ENCODE peak calls at places on chromosomes 7 and 10, in seven cellular contexts. C is activated T-helper 17 cell treated with anti-CD3 and anti-CD28 coated beads, Interleukin-2, amount 50 U/mL, for 72 hours; X is HCT116; M is Panc1; D is CD8-positive, alpha-beta T cell; G is A549; K is activated CD8-positive, alpha-beta T cell treated with anti-CD3 and anti-CD28 coated beads, Interleukin-2, amount 10 ng/mL, durations not matched to agents 7 days and 5 days. I is an unnamed sample.

GRCh38 chr7:153188630-153189029 is 429.1 kb downstream of the ACTR3B start:
- ATAC-seq in D (no peak), M (no peak), K (no peak), X (no peak), G (no peak), C (no peak), I (no peak)

GRCh38 chr10:67803588-67804394 is 34.2 kb downstream of the DNAJC12 start:
- ATAC-seq in K (no peak), X (no peak), M (no peak), D (no peak), C (peak), G (peak), I (no peak)

GRCh38 chr10:128324058-128324457 is 197.8 kb upstream of the MKI67 start:
- ATAC-seq in C (no peak), D (no peak), K (no peak), G (peak), X (peak), M (peak), I (no peak)

GRCh38 chr10:88974446-88975376 is 15.9 kb upstream of the FAS start:
- ATAC-seq in X (no peak), M (peak), G (peak), C (peak), K (peak), D (peak), I (peak)

GRCh38 chr7:42479452-42480303 is 242.7 kb upstream of the GLI3 start:
- ATAC-seq in C (no peak), D (no peak), G (no peak), X (no peak), K (no peak), M (no peak), I (no peak)

GRCh38 chr10:110488124-110488681 is 9.5 kb upstream of the DUSP5 start:
- ATAC-seq in C (peak), D (no peak), G (peak), K (no peak), M (no peak), X (no peak), I (peak)

GRCh38 chr7:17773289-17773626 is 167.0 kb downstream of the SNX13 start:
- ATAC-seq in X (no peak), C (peak), D (no peak), M (no peak), K (no peak), G (peak), I (no peak)

GRCh38 chr10:125550362-125550761 is 132.6 kb downstream of the TEX36 start:
- ATAC-seq in K (no peak), M (no peak), C (no peak), X (no peak), D (no peak), G (no peak), I (no peak)

GRCh38 chr7:147524726-147525245 is 1065.8 kb upstream of the C7orf33 start:
- ATAC-seq in G (no peak), K (no peak), C (no peak), X (no peak), D (no peak), M (no peak), I (no peak)

GRCh38 chr10:114259825-114260224 is 20.8 kb downstream of the VWA2 start:
- ATAC-seq in X (no peak), D (no peak), G (no peak), C (no peak), M (no peak), K (no peak), I (no peak)

GRCh38 chr7:151808296-151809155 is 68.4 kb downstream of the PRKAG2 start:
- ATAC-seq in D (no peak), M (peak), K (no peak), G (peak), X (peak), C (no peak), I (peak)